ENCODE peak calls at places on chromosome 17, in seven cellular contexts. P is non-pigmented ciliary epithelial cell, W is AG04450, F is substantia nigra, Z is lower lobe of right lung, S is glutamatergic neuron, U is AML-193. E is an unnamed sample.

GRCh38 chr17:29237476-29238132 is 9.1 kb upstream of the CRYBA1 start:
- DNase-seq in P (no peak), Z (no peak), S (no peak), W (no peak), F (no peak), U (peak), E (no peak)

GRCh38 chr17:4536742-4537411 is 18.3 kb downstream of the MYBBP1A start:
- DNase-seq in U (no peak), F (peak), S (peak), Z (no peak), P (no peak), W (no peak), E (no peak)

GRCh38 chr17:27624555-27624954 is 6.4 kb upstream of the LGALS9 start:
- DNase-seq in Z (no peak), U (no peak), F (no peak), S (no peak), W (no peak), P (no peak), E (no peak)

GRCh38 chr17:78185981-78186688 is 717 bp downstream of the TK1 start:
- DNase-seq in U (peak), W (no peak), Z (peak), S (no peak), P (no peak), F (no peak), E (no peak)

GRCh38 chr17:48997827-48998556 is 807 bp downstream of the IGF2BP1 start:
- DNase-seq in P (no peak), F (no peak), U (no peak), W (no peak), S (peak), Z (no peak), E (no peak)

GRCh38 chr17:59859444-59860025 is 33.2 kb downstream of the TUBD1 start:
- DNase-seq in Z (no peak), P (peak), F (no peak), U (peak), W (no peak), S (no peak), E (peak)

GRCh38 chr17:28256370-28256769 is 62.6 kb upstream of the TMEM97 start:
- DNase-seq in S (no peak), U (no peak), Z (no peak), P (no peak), W (no peak), F (no peak), E (no peak)

GRCh38 chr17:19753049-19753444 is 4.9 kb upstream of the ALDH3A1 start:
- DNase-seq in U (peak), P (no peak), W (no peak), F (peak), Z (peak), S (no peak), E (peak)

GRCh38 chr17:63431618-63431938 is 14.5 kb downstream of the CYB561 start:
- DNase-seq in P (no peak), U (no peak), F (no peak), S (no peak), W (no peak), Z (no peak), E (no peak)

GRCh38 chr17:57943645-57944044 is 11.6 kb downstream of the CUEDC1 start:
- DNase-seq in F (no peak), P (no peak), Z (no peak), S (no peak), W (no peak), U (no peak), E (no peak)

GRCh38 chr17:75238684-75239191 is 22.7 kb downstream of the GGA3 start:
- DNase-seq in W (peak), U (peak), S (peak), P (peak), F (peak), Z (no peak), E (no peak)

GRCh38 chr17:72943826-72944689 is 148.4 kb downstream of the SLC39A11 start:
- DNase-seq in Z (no peak), W (no peak), F (peak), U (no peak), S (no peak), P (no peak), E (no peak)

GRCh38 chr17:32477220-32477619 is 9.6 kb upstream of the CDK5R1 start:
- DNase-seq in F (no peak), U (no peak), W (no peak), S (no peak), Z (no peak), P (no peak), E (no peak)

GRCh38 chr17:44768505-44769142 is 9.8 kb downstream of the ADAM11 start:
- DNase-seq in S (no peak), W (no peak), Z (no peak), U (no peak), P (no peak), F (no peak), E (no peak)

GRCh38 chr17:34639706-34640425 is 60.5 kb downstream of the TMEM132E start:
- DNase-seq in U (no peak), P (no peak), Z (peak), F (no peak), W (no peak), S (no peak), E (no peak)

GRCh38 chr17:47934856-47935255 is 6.5 kb upstream of the PNPO start:
- DNase-seq in W (no peak), S (no peak), F (no peak), U (no peak), Z (no peak), P (no peak), E (no peak)

GRCh38 chr17:47265983-47266541 is 12.4 kb downstream of the ITGB3 start:
- DNase-seq in F (no peak), U (no peak), P (peak), W (no peak), S (no peak), Z (no peak), E (peak)

GRCh38 chr17:34567665-34568064 is 11.7 kb upstream of the TMEM132E start:
- DNase-seq in S (no peak), U (no peak), P (no peak), F (no peak), Z (no peak), W (no peak), E (no peak)

GRCh38 chr17:38579934-38580333 is 25.8 kb downstream of the SRCIN1 start:
- DNase-seq in S (peak), W (no peak), U (peak), P (no peak), Z (peak), F (peak), E (no peak)

GRCh38 chr17:47847341-47848197 is 3.4 kb downstream of the SP6 start:
- DNase-seq in F (no peak), Z (no peak), P (no peak), U (no peak), S (peak), W (no peak), E (no peak)

GRCh38 chr17:7667616-7668406 is 17.1 kb downstream of the ATP1B2 start:
- DNase-seq in F (peak), U (no peak), Z (no peak), S (no peak), W (no peak), P (no peak), E (no peak)

GRCh38 chr17:64028874-64029464 is 8.5 kb upstream of the ICAM2 start:
- DNase-seq in P (peak), F (peak), Z (peak), S (peak), U (peak), W (peak), E (peak)

GRCh38 chr17:79835953-79836951 is 3.0 kb downstream of the CBX4 start:
- DNase-seq in P (no peak), Z (peak), F (no peak), U (peak), W (no peak), S (peak), E (no peak)

E was measured in amniotic stem cell.